ENCODE peak calls at places on chromosomes 2 and 18, in ten cellular contexts. One of them, this sample, is unnamed. For H3K36me3, the result is how much of the 10 kb centered on the place peaks cover.

GRCh38 chr2:3659447-3660432 is 1.7 kb downstream of the ALLC start:
- DNase-seq in IMR-90: peak
- DNase-seq in tibial artery: peak
- DNase-seq in keratinocyte: no peak
- DNase-seq in endodermal cell: peak
- DNase-seq in GM12878: no peak
- DNase-seq in right atrium auricular region: no peak
- DNase-seq in mucosa of descending colon: no peak
- DNase-seq in heart right ventricle: peak
- DNase-seq in BJ: no peak
- DNase-seq in this sample: peak

GRCh38 chr18:2847341-2848144 is 737 bp downstream of the EMILIN2 start:
- DNase-seq in right atrium auricular region: no peak
- DNase-seq in BJ: no peak
- DNase-seq in heart right ventricle: no peak
- DNase-seq in keratinocyte: no peak
- DNase-seq in GM12878: no peak
- DNase-seq in tibial artery: peak
- DNase-seq in endodermal cell: peak
- DNase-seq in mucosa of descending colon: peak
- DNase-seq in IMR-90: no peak
- DNase-seq in this sample: peak

GRCh38 chr2:86417961-86418360 is 23.2 kb upstream of the KDM3A start:
- DNase-seq in right atrium auricular region: no peak
- DNase-seq in IMR-90: peak
- DNase-seq in mucosa of descending colon: no peak
- DNase-seq in GM12878: no peak
- DNase-seq in BJ: no peak
- DNase-seq in heart right ventricle: no peak
- DNase-seq in endodermal cell: no peak
- DNase-seq in tibial artery: no peak
- DNase-seq in keratinocyte: no peak
- DNase-seq in this sample: no peak

GRCh38 chr2:95728878-95729511 is 137.2 kb downstream of the TRIM43 start:
- DNase-seq in IMR-90: peak
- DNase-seq in right atrium auricular region: peak
- DNase-seq in keratinocyte: peak
- DNase-seq in tibial artery: peak
- DNase-seq in BJ: peak
- DNase-seq in GM12878: peak
- DNase-seq in heart right ventricle: peak
- DNase-seq in mucosa of descending colon: no peak
- DNase-seq in endodermal cell: peak
- DNase-seq in this sample: no peak

GRCh38 chr2:173962583-173963110 is 2.5 kb downstream of the SP3 start:
- DNase-seq in mucosa of descending colon: no peak
- DNase-seq in IMR-90: no peak
- DNase-seq in tibial artery: no peak
- DNase-seq in BJ: no peak
- DNase-seq in endodermal cell: no peak
- DNase-seq in heart right ventricle: no peak
- DNase-seq in keratinocyte: no peak
- DNase-seq in right atrium auricular region: no peak
- DNase-seq in GM12878: no peak
- DNase-seq in this sample: no peak

GRCh38 chr2:182581196-182581935 is 134.7 kb upstream of the DNAJC10 start:
- DNase-seq in keratinocyte: no peak
- DNase-seq in heart right ventricle: no peak
- DNase-seq in tibial artery: no peak
- DNase-seq in IMR-90: no peak
- DNase-seq in GM12878: no peak
- DNase-seq in endodermal cell: no peak
- DNase-seq in BJ: no peak
- DNase-seq in mucosa of descending colon: no peak
- DNase-seq in right atrium auricular region: no peak
- DNase-seq in this sample: no peak

GRCh38 chr2:54666741-54667639 is 56.5 kb upstream of the EML6 start:
- DNase-seq in heart right ventricle: peak
- DNase-seq in BJ: no peak
- DNase-seq in IMR-90: peak
- DNase-seq in mucosa of descending colon: no peak
- DNase-seq in right atrium auricular region: peak
- DNase-seq in tibial artery: no peak
- DNase-seq in endodermal cell: no peak
- DNase-seq in keratinocyte: no peak
- DNase-seq in GM12878: no peak
- DNase-seq in this sample: no peak

GRCh38 chr2:141647353-141647752 is 483.5 kb downstream of the LRP1B start:
- DNase-seq in tibial artery: no peak
- DNase-seq in right atrium auricular region: no peak
- DNase-seq in endodermal cell: no peak
- DNase-seq in GM12878: no peak
- DNase-seq in keratinocyte: no peak
- DNase-seq in IMR-90: no peak
- DNase-seq in mucosa of descending colon: no peak
- DNase-seq in BJ: no peak
- DNase-seq in heart right ventricle: no peak
- DNase-seq in this sample: no peak

GRCh38 chr2:228841877-228842276 is 429.2 kb downstream of the PID1 start:
- DNase-seq in BJ: no peak
- DNase-seq in right atrium auricular region: no peak
- DNase-seq in IMR-90: no peak
- DNase-seq in tibial artery: no peak
- DNase-seq in mucosa of descending colon: no peak
- DNase-seq in endodermal cell: no peak
- DNase-seq in heart right ventricle: no peak
- DNase-seq in GM12878: no peak
- DNase-seq in keratinocyte: no peak
- DNase-seq in this sample: no peak

GRCh38 chr18:8208716-8209115 is 400.5 kb upstream of the RAB12 start:
- DNase-seq in mucosa of descending colon: no peak
- DNase-seq in keratinocyte: no peak
- DNase-seq in endodermal cell: peak
- DNase-seq in tibial artery: no peak
- DNase-seq in right atrium auricular region: no peak
- DNase-seq in heart right ventricle: no peak
- DNase-seq in BJ: no peak
- DNase-seq in GM12878: no peak
- DNase-seq in IMR-90: no peak
- DNase-seq in this sample: no peak

GRCh38 chr2:203998195-203998804 is 61.7 kb downstream of the ICOS start:
- DNase-seq in endodermal cell: no peak
- DNase-seq in mucosa of descending colon: no peak
- DNase-seq in BJ: no peak
- DNase-seq in tibial artery: no peak
- DNase-seq in heart right ventricle: no peak
- DNase-seq in GM12878: no peak
- DNase-seq in IMR-90: peak
- DNase-seq in keratinocyte: no peak
- DNase-seq in right atrium auricular region: no peak
- DNase-seq in this sample: no peak

GRCh38 chr18:56545539-56545938 is 92.9 kb downstream of the TXNL1 start:
- DNase-seq in IMR-90: no peak
- DNase-seq in keratinocyte: no peak
- DNase-seq in endodermal cell: no peak
- DNase-seq in right atrium auricular region: no peak
- DNase-seq in mucosa of descending colon: no peak
- DNase-seq in BJ: no peak
- DNase-seq in tibial artery: no peak
- DNase-seq in heart right ventricle: no peak
- DNase-seq in GM12878: no peak
- DNase-seq in this sample: no peak

GRCh38 chr2:162009543-162009942 is 64.5 kb downstream of the DPP4 start:
- DNase-seq in BJ: no peak
- DNase-seq in keratinocyte: no peak
- DNase-seq in tibial artery: no peak
- DNase-seq in right atrium auricular region: no peak
- DNase-seq in IMR-90: no peak
- DNase-seq in mucosa of descending colon: no peak
- DNase-seq in heart right ventricle: no peak
- DNase-seq in GM12878: no peak
- DNase-seq in endodermal cell: no peak
- DNase-seq in this sample: no peak

GRCh38 chr2:162002623-162003200 is 71.3 kb downstream of the DPP4 start:
- DNase-seq in BJ: no peak
- DNase-seq in endodermal cell: no peak
- DNase-seq in tibial artery: no peak
- DNase-seq in right atrium auricular region: no peak
- DNase-seq in keratinocyte: no peak
- DNase-seq in heart right ventricle: no peak
- DNase-seq in IMR-90: no peak
- DNase-seq in mucosa of descending colon: no peak
- DNase-seq in GM12878: no peak
- DNase-seq in this sample: no peak

GRCh38 chr2:162011718-162012564 is 62.1 kb downstream of the DPP4 start:
- DNase-seq in endodermal cell: no peak
- DNase-seq in right atrium auricular region: no peak
- DNase-seq in heart right ventricle: no peak
- DNase-seq in IMR-90: no peak
- DNase-seq in mucosa of descending colon: no peak
- DNase-seq in tibial artery: no peak
- DNase-seq in keratinocyte: no peak
- DNase-seq in GM12878: no peak
- DNase-seq in BJ: no peak
- DNase-seq in this sample: no peak

GRCh38 chr2:162006326-162006725 is 67.7 kb downstream of the DPP4 start:
- DNase-seq in heart right ventricle: no peak
- DNase-seq in BJ: no peak
- DNase-seq in right atrium auricular region: no peak
- DNase-seq in keratinocyte: no peak
- DNase-seq in tibial artery: no peak
- DNase-seq in endodermal cell: no peak
- DNase-seq in mucosa of descending colon: no peak
- DNase-seq in GM12878: no peak
- DNase-seq in IMR-90: no peak
- DNase-seq in this sample: no peak

DNA sequence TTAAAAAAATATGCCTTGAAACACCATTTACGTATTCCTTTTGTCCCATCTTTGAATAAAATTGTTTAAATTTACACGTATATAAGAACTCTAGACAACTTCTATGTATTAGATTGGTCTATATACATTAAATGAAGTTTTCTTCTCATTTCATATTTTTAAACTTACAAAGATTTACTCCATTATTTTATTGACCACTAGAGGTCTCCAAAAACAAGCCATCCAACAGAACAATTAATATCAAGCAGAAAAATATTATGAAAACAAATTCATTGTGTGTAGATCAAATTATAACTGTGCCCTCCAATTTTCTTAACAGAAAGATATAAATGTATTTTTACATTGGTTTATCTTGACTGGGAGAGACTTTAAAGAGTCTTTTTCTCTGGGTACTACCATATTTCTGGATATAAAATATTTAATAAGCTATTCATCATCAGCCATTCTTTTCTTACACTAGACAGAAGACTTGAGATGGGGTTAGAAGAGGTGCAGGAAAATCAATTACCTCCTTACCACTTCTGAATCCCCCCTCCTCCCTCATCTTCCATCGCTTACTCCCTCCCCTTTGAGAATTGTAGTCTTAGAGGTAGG is 66.5 kb downstream of the DPP4 start:
- DNase-seq in right atrium auricular region: no peak
- DNase-seq in GM12878: no peak
- DNase-seq in keratinocyte: no peak
- DNase-seq in mucosa of descending colon: no peak
- DNase-seq in endodermal cell: no peak
- DNase-seq in BJ: no peak
- DNase-seq in heart right ventricle: no peak
- DNase-seq in tibial artery: no peak
- DNase-seq in IMR-90: peak
- DNase-seq in this sample: no peak
- TF ChIP-seq CTCF in right atrium auricular region: peak
- TF ChIP-seq CTCF in GM12878: peak
- TF ChIP-seq CTCF in keratinocyte: no peak
- TF ChIP-seq CTCF in mucosa of descending colon: peak
- TF ChIP-seq CTCF in endodermal cell: peak
- TF ChIP-seq CTCF in BJ: peak
- TF ChIP-seq CTCF in heart right ventricle: peak
- TF ChIP-seq CTCF in tibial artery: peak
- TF ChIP-seq CTCF in IMR-90: peak
- TF ChIP-seq CTCF in this sample: peak

DNA sequence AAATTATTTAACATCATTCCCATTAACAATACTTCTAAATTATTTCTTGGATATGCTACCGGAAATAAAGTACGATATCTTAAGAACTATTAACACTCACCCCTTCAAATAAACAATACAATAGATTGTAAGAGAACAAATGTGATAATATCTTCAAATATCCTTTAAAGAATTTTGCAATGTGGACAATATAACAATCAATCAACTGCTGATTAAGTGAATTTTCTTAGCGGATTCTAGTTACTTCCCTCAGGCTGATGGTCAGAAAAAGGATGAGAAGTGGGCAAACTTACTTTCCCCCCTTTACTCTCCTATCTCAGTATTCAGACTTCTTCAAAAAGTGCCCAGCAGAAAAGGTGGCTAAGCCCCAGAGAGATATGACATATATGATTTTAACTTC is 10.8 kb downstream of the NFE2L2 start:
- DNase-seq in IMR-90: no peak
- DNase-seq in keratinocyte: no peak
- DNase-seq in endodermal cell: no peak
- DNase-seq in right atrium auricular region: no peak
- DNase-seq in mucosa of descending colon: no peak
- DNase-seq in tibial artery: no peak
- DNase-seq in BJ: no peak
- DNase-seq in heart right ventricle: no peak
- DNase-seq in GM12878: no peak
- DNase-seq in this sample: no peak
- H3K36me3 ChIP-seq in IMR-90: under half
- H3K36me3 ChIP-seq in keratinocyte: under half
- H3K36me3 ChIP-seq in endodermal cell: under half
- H3K36me3 ChIP-seq in right atrium auricular region: under half
- H3K36me3 ChIP-seq in mucosa of descending colon: under half
- H3K36me3 ChIP-seq in tibial artery: under half
- H3K36me3 ChIP-seq in BJ: under half
- H3K36me3 ChIP-seq in heart right ventricle: under half
- H3K36me3 ChIP-seq in GM12878: under half
- H3K36me3 ChIP-seq in this sample: under half

GRCh38 chr18:74288730-74289129 is 3.0 kb downstream of the CYB5A start:
- DNase-seq in keratinocyte: no peak
- DNase-seq in BJ: no peak
- DNase-seq in mucosa of descending colon: no peak
- DNase-seq in GM12878: no peak
- DNase-seq in right atrium auricular region: no peak
- DNase-seq in tibial artery: no peak
- DNase-seq in IMR-90: no peak
- DNase-seq in heart right ventricle: no peak
- DNase-seq in endodermal cell: peak
- DNase-seq in this sample: no peak
- H3K4me3 ChIP-seq in keratinocyte: no peak
- H3K4me3 ChIP-seq in BJ: no peak
- H3K4me3 ChIP-seq in mucosa of descending colon: no peak
- H3K4me3 ChIP-seq in GM12878: no peak
- H3K4me3 ChIP-seq in right atrium auricular region: no peak
- H3K4me3 ChIP-seq in tibial artery: no peak
- H3K4me3 ChIP-seq in IMR-90: no peak
- H3K4me3 ChIP-seq in heart right ventricle: no peak
- H3K4me3 ChIP-seq in endodermal cell: no peak
- H3K4me3 ChIP-seq in this sample: peak

DNA sequence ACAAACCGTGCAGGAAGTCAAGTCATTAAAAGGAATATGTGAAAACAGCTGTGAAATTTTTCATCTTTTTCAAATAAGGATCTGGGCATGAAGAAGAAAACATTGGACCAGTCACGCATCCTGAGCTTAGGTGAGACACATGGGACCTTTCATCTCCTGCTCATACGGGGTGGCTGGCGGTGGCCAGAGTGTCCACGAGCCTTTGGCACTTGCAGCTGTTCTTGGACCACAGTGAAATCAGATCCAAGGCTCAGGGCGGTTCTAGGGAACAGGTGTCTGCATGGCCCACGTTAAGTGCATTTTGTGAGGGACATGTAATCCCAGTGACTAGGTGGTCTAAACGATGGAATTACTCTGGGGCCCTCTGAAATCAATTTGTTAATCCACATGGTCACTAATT is 212.7 kb upstream of the COPS8 start:
- DNase-seq in heart right ventricle: no peak
- DNase-seq in BJ: no peak
- DNase-seq in right atrium auricular region: no peak
- DNase-seq in IMR-90: no peak
- DNase-seq in tibial artery: no peak
- DNase-seq in endodermal cell: no peak
- DNase-seq in GM12878: no peak
- DNase-seq in keratinocyte: no peak
- DNase-seq in mucosa of descending colon: no peak
- DNase-seq in this sample: no peak
- TF ChIP-seq CTCF in heart right ventricle: no peak
- TF ChIP-seq CTCF in BJ: no peak
- TF ChIP-seq CTCF in right atrium auricular region: no peak
- TF ChIP-seq CTCF in IMR-90: no peak
- TF ChIP-seq CTCF in tibial artery: no peak
- TF ChIP-seq CTCF in endodermal cell: no peak
- TF ChIP-seq CTCF in GM12878: no peak
- TF ChIP-seq CTCF in keratinocyte: no peak
- TF ChIP-seq CTCF in mucosa of descending colon: no peak
- TF ChIP-seq CTCF in this sample: no peak